ENCODE peak calls at places on chromosomes 16 and 17, in four cellular contexts. One of them, this sample, is unnamed.

GRCh38 chr17:40065041-40065770 is 2.4 kb downstream of the THRA start:
- DNase-seq in PC-9: no peak
- DNase-seq in HT1080: peak; percentile 40
- DNase-seq in stimulated activated naive CD8-positive, alpha-beta T cell treated with anti-CD3 and anti-CD28 coated beads, Interleukin-15, Interleukin-2, amounts not matched to agents 100 U/mL and 50 U/mL, for 24 hours: no peak
- DNase-seq in this sample: no peak

GRCh38 chr17:49887086-49887743 is 39.3 kb upstream of the TAC4 start:
- DNase-seq in PC-9: peak; percentile 100
- DNase-seq in stimulated activated naive CD8-positive, alpha-beta T cell treated with anti-CD3 and anti-CD28 coated beads, Interleukin-15, Interleukin-2, amounts not matched to agents 100 U/mL and 50 U/mL, for 24 hours: no peak
- DNase-seq in HT1080: no peak
- DNase-seq in this sample: no peak

GRCh38 chr16:49754495-49755290 is 101.2 kb downstream of the ZNF423 start:
- DNase-seq in stimulated activated naive CD8-positive, alpha-beta T cell treated with anti-CD3 and anti-CD28 coated beads, Interleukin-15, Interleukin-2, amounts not matched to agents 100 U/mL and 50 U/mL, for 24 hours: no peak
- DNase-seq in PC-9: no peak
- DNase-seq in HT1080: peak; percentile 16
- DNase-seq in this sample: no peak

GRCh38 chr17:49634487-49634865 is 43.4 kb downstream of the SPOP start:
- DNase-seq in PC-9: no peak
- DNase-seq in stimulated activated naive CD8-positive, alpha-beta T cell treated with anti-CD3 and anti-CD28 coated beads, Interleukin-15, Interleukin-2, amounts not matched to agents 100 U/mL and 50 U/mL, for 24 hours: no peak
- DNase-seq in HT1080: no peak
- DNase-seq in this sample: no peak

GRCh38 chr17:1882836-1883235 is 53.0 kb downstream of the RPA1 start:
- DNase-seq in PC-9: no peak
- DNase-seq in HT1080: no peak
- DNase-seq in stimulated activated naive CD8-positive, alpha-beta T cell treated with anti-CD3 and anti-CD28 coated beads, Interleukin-15, Interleukin-2, amounts not matched to agents 100 U/mL and 50 U/mL, for 24 hours: no peak
- DNase-seq in this sample: no peak

GRCh38 chr17:2975469-2975958 is 87.9 kb downstream of the OR1D5 start:
- DNase-seq in HT1080: peak; percentile 81
- DNase-seq in stimulated activated naive CD8-positive, alpha-beta T cell treated with anti-CD3 and anti-CD28 coated beads, Interleukin-15, Interleukin-2, amounts not matched to agents 100 U/mL and 50 U/mL, for 24 hours: no peak
- DNase-seq in PC-9: peak; percentile 62
- DNase-seq in this sample: no peak

GRCh38 chr16:64092284-64092683 is 1029.6 kb downstream of the CDH11 start:
- DNase-seq in HT1080: peak; percentile 74
- DNase-seq in stimulated activated naive CD8-positive, alpha-beta T cell treated with anti-CD3 and anti-CD28 coated beads, Interleukin-15, Interleukin-2, amounts not matched to agents 100 U/mL and 50 U/mL, for 24 hours: no peak
- DNase-seq in PC-9: no peak
- DNase-seq in this sample: no peak

GRCh38 chr17:59754547-59754946 is 47.1 kb downstream of the VMP1 start:
- DNase-seq in stimulated activated naive CD8-positive, alpha-beta T cell treated with anti-CD3 and anti-CD28 coated beads, Interleukin-15, Interleukin-2, amounts not matched to agents 100 U/mL and 50 U/mL, for 24 hours: no peak
- DNase-seq in HT1080: peak; percentile 97
- DNase-seq in PC-9: peak; percentile 99
- DNase-seq in this sample: no peak

GRCh38 chr17:13788385-13788784 is 186.7 kb upstream of the HS3ST3A1 start:
- DNase-seq in HT1080: no peak
- DNase-seq in PC-9: no peak
- DNase-seq in stimulated activated naive CD8-positive, alpha-beta T cell treated with anti-CD3 and anti-CD28 coated beads, Interleukin-15, Interleukin-2, amounts not matched to agents 100 U/mL and 50 U/mL, for 24 hours: no peak
- DNase-seq in this sample: no peak

GRCh38 chr16:87068751-87069150 is 248.4 kb downstream of the C16orf95 start:
- DNase-seq in stimulated activated naive CD8-positive, alpha-beta T cell treated with anti-CD3 and anti-CD28 coated beads, Interleukin-15, Interleukin-2, amounts not matched to agents 100 U/mL and 50 U/mL, for 24 hours: no peak
- DNase-seq in HT1080: no peak
- DNase-seq in PC-9: no peak
- DNase-seq in this sample: no peak

GRCh38 chr16:85173981-85174751 is 61.9 kb upstream of the CIBAR2 start:
- DNase-seq in PC-9: peak; percentile 74
- DNase-seq in stimulated activated naive CD8-positive, alpha-beta T cell treated with anti-CD3 and anti-CD28 coated beads, Interleukin-15, Interleukin-2, amounts not matched to agents 100 U/mL and 50 U/mL, for 24 hours: no peak
- DNase-seq in HT1080: peak; percentile 86
- DNase-seq in this sample: no peak

GRCh38 chr16:51045186-51045585 is 105.9 kb downstream of the SALL1 start:
- DNase-seq in PC-9: no peak
- DNase-seq in HT1080: no peak
- DNase-seq in stimulated activated naive CD8-positive, alpha-beta T cell treated with anti-CD3 and anti-CD28 coated beads, Interleukin-15, Interleukin-2, amounts not matched to agents 100 U/mL and 50 U/mL, for 24 hours: no peak
- DNase-seq in this sample: no peak

GRCh38 chr17:8068736-8069586 is 18.6 kb downstream of the ALOX12B start:
- DNase-seq in stimulated activated naive CD8-positive, alpha-beta T cell treated with anti-CD3 and anti-CD28 coated beads, Interleukin-15, Interleukin-2, amounts not matched to agents 100 U/mL and 50 U/mL, for 24 hours: no peak
- DNase-seq in HT1080: no peak
- DNase-seq in PC-9: no peak
- DNase-seq in this sample: no peak

GRCh38 chr16:25005445-25006306 is 9.5 kb downstream of the ARHGAP17 start:
- DNase-seq in stimulated activated naive CD8-positive, alpha-beta T cell treated with anti-CD3 and anti-CD28 coated beads, Interleukin-15, Interleukin-2, amounts not matched to agents 100 U/mL and 50 U/mL, for 24 hours: no peak
- DNase-seq in PC-9: no peak
- DNase-seq in HT1080: no peak
- DNase-seq in this sample: no peak

GRCh38 chr17:7191571-7192270 is 12.6 kb upstream of the ASGR1 start:
- DNase-seq in stimulated activated naive CD8-positive, alpha-beta T cell treated with anti-CD3 and anti-CD28 coated beads, Interleukin-15, Interleukin-2, amounts not matched to agents 100 U/mL and 50 U/mL, for 24 hours: peak; percentile 40
- DNase-seq in PC-9: no peak
- DNase-seq in HT1080: no peak
- DNase-seq in this sample: no peak

GRCh38 chr16:55294129-55294528 is 29.9 kb upstream of the IRX6 start:
- DNase-seq in stimulated activated naive CD8-positive, alpha-beta T cell treated with anti-CD3 and anti-CD28 coated beads, Interleukin-15, Interleukin-2, amounts not matched to agents 100 U/mL and 50 U/mL, for 24 hours: no peak
- DNase-seq in PC-9: no peak
- DNase-seq in HT1080: no peak
- DNase-seq in this sample: no peak

GRCh38 chr17:29577778-29578211 is 9.3 kb downstream of the TP53I13 start:
- DNase-seq in HT1080: no peak
- DNase-seq in stimulated activated naive CD8-positive, alpha-beta T cell treated with anti-CD3 and anti-CD28 coated beads, Interleukin-15, Interleukin-2, amounts not matched to agents 100 U/mL and 50 U/mL, for 24 hours: no peak
- DNase-seq in PC-9: peak; percentile 24
- DNase-seq in this sample: no peak

GRCh38 chr17:42520540-42520951 is 15.5 kb upstream of the NAGLU start:
- DNase-seq in PC-9: no peak
- DNase-seq in HT1080: no peak
- DNase-seq in stimulated activated naive CD8-positive, alpha-beta T cell treated with anti-CD3 and anti-CD28 coated beads, Interleukin-15, Interleukin-2, amounts not matched to agents 100 U/mL and 50 U/mL, for 24 hours: peak; percentile 50
- DNase-seq in this sample: no peak

GRCh38 chr17:41538565-41538991 is 10.5 kb upstream of the KRT19 start:
- DNase-seq in HT1080: peak; percentile 80
- DNase-seq in stimulated activated naive CD8-positive, alpha-beta T cell treated with anti-CD3 and anti-CD28 coated beads, Interleukin-15, Interleukin-2, amounts not matched to agents 100 U/mL and 50 U/mL, for 24 hours: no peak
- DNase-seq in PC-9: no peak
- DNase-seq in this sample: no peak

GRCh38 chr17:81909231-81909630 is 2.0 kb downstream of the PCYT2 start:
- DNase-seq in PC-9: no peak
- DNase-seq in stimulated activated naive CD8-positive, alpha-beta T cell treated with anti-CD3 and anti-CD28 coated beads, Interleukin-15, Interleukin-2, amounts not matched to agents 100 U/mL and 50 U/mL, for 24 hours: no peak
- DNase-seq in HT1080: no peak
- DNase-seq in this sample: no peak

GRCh38 chr17:38341035-38341721 is 2.6 kb downstream of the GPR179 start:
- DNase-seq in HT1080: peak; percentile 26
- DNase-seq in stimulated activated naive CD8-positive, alpha-beta T cell treated with anti-CD3 and anti-CD28 coated beads, Interleukin-15, Interleukin-2, amounts not matched to agents 100 U/mL and 50 U/mL, for 24 hours: no peak
- DNase-seq in PC-9: no peak
- DNase-seq in this sample: no peak

GRCh38 chr17:27618417-27618816 is 12.6 kb upstream of the LGALS9 start:
- DNase-seq in HT1080: no peak
- DNase-seq in stimulated activated naive CD8-positive, alpha-beta T cell treated with anti-CD3 and anti-CD28 coated beads, Interleukin-15, Interleukin-2, amounts not matched to agents 100 U/mL and 50 U/mL, for 24 hours: no peak
- DNase-seq in PC-9: no peak
- DNase-seq in this sample: no peak

GRCh38 chr17:10149573-10150399 is 48.6 kb downstream of the GAS7 start:
- DNase-seq in HT1080: peak; percentile 56
- DNase-seq in stimulated activated naive CD8-positive, alpha-beta T cell treated with anti-CD3 and anti-CD28 coated beads, Interleukin-15, Interleukin-2, amounts not matched to agents 100 U/mL and 50 U/mL, for 24 hours: peak; percentile 31
- DNase-seq in PC-9: peak; percentile 35
- DNase-seq in this sample: no peak

GRCh38 chr16:27677300-27677699 is 127.4 kb downstream of the KATNIP start:
- DNase-seq in stimulated activated naive CD8-positive, alpha-beta T cell treated with anti-CD3 and anti-CD28 coated beads, Interleukin-15, Interleukin-2, amounts not matched to agents 100 U/mL and 50 U/mL, for 24 hours: no peak
- DNase-seq in PC-9: no peak
- DNase-seq in HT1080: no peak
- DNase-seq in this sample: peak; percentile 97

This sample was measured in NCI-H524 treated with DMSO at 0.1 percent for 48 hours.